ENCODE peak calls at places on chromosomes 3 and 15, in eight cellular contexts. G is aorta, U is cardiac muscle cell, A is mucosa of descending colon, M is fibroblast of lung, R is lower lobe of right lung, V is uterus, P is upper lobe of right lung. Q is an unnamed sample. For H3K4me1, the result is how much of the 10 kb centered on the place peaks cover.

GRCh38 chr3:47017504-47018268 is 38.2 kb downstream of the NBEAL2 start:
- DNase-seq in V (no peak), P (no peak), U (no peak), G (no peak), M (no peak), A (no peak), R (no peak), Q (no peak)

GRCh38 chr15:49370782-49371181 is 52.3 kb upstream of the FGF7 start:
- DNase-seq in A (no peak), P (no peak), U (peak), M (peak), V (no peak), R (no peak), G (no peak), Q (no peak)

GRCh38 chr3:194259982-194260856 is 90.9 kb downstream of the CPN2 start:
- DNase-seq in V (no peak), M (peak), U (no peak), G (no peak), A (no peak), R (no peak), P (peak), Q (no peak)

GRCh38 chr3:8987673-8988655 is 24.7 kb upstream of the RAD18 start:
- DNase-seq in U (peak), A (peak), G (peak), M (peak), P (peak), V (peak), R (peak), Q (peak)

GRCh38 chr3:154243353-154243752 is 80.9 kb downstream of the DHX36 start:
- DNase-seq in G (no peak), A (no peak), M (peak), V (no peak), U (no peak), R (no peak), P (no peak), Q (no peak)

GRCh38 chr3:68017069-68017468 is 362.7 kb upstream of the SUCLG2 start:
- DNase-seq in A (peak), G (no peak), V (no peak), U (no peak), M (no peak), P (no peak), R (no peak), Q (no peak)

GRCh38 chr3:108914774-108915641 is 38.7 kb downstream of the GUCA1C start:
- DNase-seq in M (peak), G (no peak), R (no peak), U (peak), P (no peak), V (no peak), A (peak), Q (peak)

GRCh38 chr3:32973982-32974381 is 22.5 kb downstream of the CCR4 start:
- DNase-seq in A (peak), G (no peak), R (no peak), U (no peak), P (no peak), M (peak), V (no peak), Q (peak)

DNA sequence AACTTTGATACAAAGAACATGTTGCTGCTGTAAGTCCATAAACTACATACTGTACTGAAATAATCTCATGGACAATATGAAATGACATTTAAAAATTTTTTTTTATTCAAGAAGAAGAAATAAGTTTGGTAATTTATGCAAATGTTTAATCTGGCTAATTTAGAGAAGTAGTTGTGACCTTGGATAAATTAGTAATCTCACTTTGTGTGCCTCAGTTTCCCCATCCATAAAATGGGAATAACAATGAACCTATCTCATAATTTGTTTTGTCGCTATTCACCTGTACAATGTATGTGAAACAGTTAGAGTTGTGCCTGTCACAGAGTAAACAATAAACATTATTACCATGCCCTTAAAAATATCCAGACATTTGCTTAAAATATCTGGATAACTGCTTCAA is 15.3 kb upstream of the DPH6 start:
- DNase-seq in V (no peak), P (no peak), G (no peak), U (no peak), R (no peak), M (no peak), A (no peak), Q (no peak)
- H3K4me1 ChIP-seq in V (under half), P (under half), G (under half), U (under half), R (under half), M (under half), A (under half), Q (under half)

GRCh38 chr3:188489639-188490405 is 335.9 kb downstream of the LPP start:
- DNase-seq in A (no peak), G (no peak), M (peak), P (no peak), U (no peak), V (no peak), R (no peak), Q (no peak)

GRCh38 chr3:188487652-188488051 is 333.7 kb downstream of the LPP start:
- DNase-seq in R (no peak), U (no peak), A (no peak), V (no peak), P (no peak), G (no peak), M (no peak), Q (no peak)

GRCh38 chr3:188486952-188487351 is 333.0 kb downstream of the LPP start:
- DNase-seq in P (no peak), M (no peak), R (no peak), V (no peak), U (no peak), G (no peak), A (no peak), Q (no peak)

GRCh38 chr3:188490416-188490815 is 336.5 kb downstream of the LPP start:
- DNase-seq in G (no peak), U (no peak), V (no peak), A (no peak), R (no peak), M (no peak), P (no peak), Q (no peak)

GRCh38 chr3:188491276-188491687 is 337.3 kb downstream of the LPP start:
- DNase-seq in A (no peak), V (no peak), M (peak), U (no peak), G (no peak), R (no peak), P (no peak), Q (no peak)
- H3K4me1 ChIP-seq in A (under half), V (under half), M (under half), U (under half), G (under half), R (under half), P (under half), Q (under half)

GRCh38 chr3:132236701-132237651 is 80.2 kb upstream of the ACP3 start:
- DNase-seq in U (no peak), M (peak), P (no peak), A (no peak), V (no peak), R (no peak), G (no peak), Q (no peak)
- H3K4me1 ChIP-seq in U (under half), M (under half), P (under half), A (under half), V (under half), R (under half), G (under half), Q (under half)

DNA sequence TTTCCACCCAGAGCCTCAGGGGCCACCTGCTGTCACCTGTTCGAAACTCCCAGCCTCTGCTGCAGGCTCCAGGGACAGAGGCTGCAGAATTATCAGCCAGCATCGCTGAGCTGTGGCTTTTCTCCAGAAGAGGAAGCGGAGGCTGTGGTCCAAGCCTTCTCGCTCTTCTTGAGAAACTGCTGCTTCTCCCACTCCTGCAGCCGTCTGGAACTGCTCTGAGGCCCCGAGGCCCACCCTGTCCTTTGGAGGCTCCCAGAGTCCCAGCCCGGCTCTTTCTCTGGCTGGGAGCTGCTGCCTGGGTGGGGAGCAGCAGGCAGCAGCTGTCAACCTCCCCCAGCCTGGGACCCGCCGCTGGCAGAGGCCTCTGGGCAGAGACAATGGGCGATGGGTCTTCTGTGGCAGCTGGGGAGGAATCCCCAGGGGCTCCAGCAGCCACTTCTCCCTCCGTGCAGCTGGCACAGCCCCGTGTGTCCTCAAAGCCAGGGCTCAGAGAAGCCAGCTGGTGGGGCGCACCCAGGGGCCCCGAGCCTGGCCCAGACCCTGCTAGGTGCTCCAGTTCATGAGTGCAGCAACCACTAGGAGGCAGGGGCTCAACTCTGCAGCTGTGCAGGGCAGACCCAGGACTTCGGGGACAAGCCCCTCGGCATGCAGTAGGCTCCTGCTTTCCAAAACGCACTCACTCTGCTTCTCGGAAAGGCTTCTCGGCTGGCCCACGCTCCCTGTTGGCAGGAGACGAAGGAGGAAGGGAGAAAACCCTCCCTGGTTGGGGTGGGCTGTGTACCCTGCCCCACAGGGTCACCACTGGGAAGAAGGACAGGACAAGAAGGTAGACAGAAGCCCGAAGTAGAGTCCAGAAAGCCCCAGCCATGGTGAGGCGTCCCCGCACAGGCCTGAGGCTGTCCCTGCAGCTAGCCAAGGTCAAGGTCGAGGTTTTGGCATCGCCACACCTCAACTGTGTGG is 49.9 kb upstream of the FURIN start:
- DNase-seq in M (no peak), V (no peak), R (peak), A (no peak), G (peak), P (peak), U (no peak), Q (peak)
- H3K4me1 ChIP-seq in M (under half), V (under half), R (under half), A (under half), G (under half), P (under half), U (under half), Q (under half)

GRCh38 chr3:45608885-45609284 is 14.3 kb downstream of the LIMD1 start:
- DNase-seq in A (no peak), P (no peak), V (no peak), M (peak), R (peak), U (no peak), G (no peak), Q (no peak)

GRCh38 chr3:45606003-45606402 is 11.5 kb downstream of the LIMD1 start:
- DNase-seq in A (no peak), U (no peak), P (no peak), M (no peak), G (no peak), R (no peak), V (no peak), Q (no peak)

GRCh38 chr3:45608296-45608695 is 13.7 kb downstream of the LIMD1 start:
- DNase-seq in U (no peak), G (no peak), M (no peak), V (no peak), R (peak), P (no peak), A (no peak), Q (no peak)

GRCh38 chr3:45606991-45607712 is 12.6 kb downstream of the LIMD1 start:
- DNase-seq in G (no peak), V (peak), P (no peak), A (no peak), R (peak), M (peak), U (no peak), Q (no peak)

GRCh38 chr3:45607790-45608189 is 13.2 kb downstream of the LIMD1 start:
- DNase-seq in U (no peak), P (no peak), A (no peak), V (no peak), M (peak), G (no peak), R (peak), Q (no peak)
- H3K4me1 ChIP-seq in U (under half), P (half or more), A (under half), V (under half), M (under half), G (under half), R (half or more), Q (under half)

GRCh38 chr3:172209333-172210321 is 170.2 kb downstream of the FNDC3B start:
- DNase-seq in G (peak), A (no peak), M (no peak), V (no peak), U (no peak), P (no peak), R (no peak), Q (no peak)
- H3K4me1 ChIP-seq in G (under half), A (under half), M (under half), V (under half), U (under half), P (under half), R (under half), Q (under half)

GRCh38 chr15:77067691-77068367 is 3.1 kb downstream of the TSPAN3 start:
- DNase-seq in A (peak), M (no peak), U (no peak), G (no peak), V (no peak), P (no peak), R (no peak), Q (no peak)

GRCh38 chr15:77064118-77064517 is 6.8 kb downstream of the TSPAN3 start:
- DNase-seq in R (no peak), A (no peak), P (no peak), V (no peak), U (no peak), G (no peak), M (no peak), Q (no peak)

GRCh38 chr15:77063249-77063648 is 7.7 kb downstream of the TSPAN3 start:
- DNase-seq in V (no peak), M (no peak), A (no peak), R (no peak), P (no peak), U (no peak), G (no peak), Q (no peak)

GRCh38 chr15:77066961-77067690 is 3.8 kb downstream of the TSPAN3 start:
- DNase-seq in U (no peak), M (no peak), R (no peak), V (no peak), P (no peak), A (peak), G (no peak), Q (no peak)

GRCh38 chr15:77064539-77065308 is 6.2 kb downstream of the TSPAN3 start:
- DNase-seq in G (no peak), V (no peak), M (no peak), A (no peak), U (no peak), P (no peak), R (no peak), Q (no peak)
- H3K4me1 ChIP-seq in G (under half), V (under half), M (under half), A (half or more), U (half or more), P (half or more), R (half or more), Q (under half)